ENCODE peak calls at places on chromosomes 7 and 10, in four cellular contexts. G, X, J and Z are unnamed samples.

GRCh38 chr7:41641006-41641714 is 61.7 kb downstream of the INHBA start:
- DNase-seq in G (no peak), X (no peak), J (no peak), Z (no peak)

GRCh38 chr7:2806571-2806970 is 37.5 kb downstream of the GNA12 start:
- DNase-seq in J (no peak), X (no peak), G (no peak), Z (no peak)

GRCh38 chr7:37728747-37729146 is 45.2 kb downstream of the GPR141 start:
- DNase-seq in X (no peak), J (no peak), G (no peak), Z (no peak)

GRCh38 chr7:55254596-55255500 is 110.3 kb upstream of the LANCL2 start:
- DNase-seq in G (no peak), X (peak), J (peak), Z (no peak)

GRCh38 chr7:158868754-158869410 is 12.5 kb downstream of the DYNC2I1 start:
- DNase-seq in J (no peak), G (no peak), X (no peak), Z (no peak)

GRCh38 chr7:21454906-21455305 is 27.0 kb downstream of the SP4 start:
- DNase-seq in G (no peak), J (no peak), X (no peak), Z (no peak)

GRCh38 chr7:145633513-145633912 is 483.1 kb upstream of the CNTNAP2 start:
- DNase-seq in G (no peak), X (no peak), J (no peak), Z (no peak)

GRCh38 chr7:84188811-84189405 is 5.7 kb downstream of the SEMA3A start:
- DNase-seq in X (no peak), J (no peak), G (no peak), Z (no peak)

GRCh38 chr7:135414850-135415439 is 95.0 kb downstream of the CNOT4 start:
- DNase-seq in J (peak), X (peak), G (peak), Z (no peak)

GRCh38 chr10:56537984-56538383 is 176.9 kb upstream of the ZWINT start:
- DNase-seq in G (no peak), J (no peak), X (no peak), Z (no peak)

GRCh38 chr10:102401735-102402511 is 6.4 kb downstream of the NFKB2 start:
- DNase-seq in X (peak), G (no peak), J (no peak), Z (peak)

GRCh38 chr7:46759711-46760480 is 822.0 kb downstream of the TNS3 start:
- DNase-seq in J (no peak), X (no peak), G (no peak), Z (no peak)

GRCh38 chr10:133346413-133346812 is 760 bp upstream of the PRAP1 start:
- DNase-seq in X (peak), J (no peak), G (no peak), Z (no peak)

DNA sequence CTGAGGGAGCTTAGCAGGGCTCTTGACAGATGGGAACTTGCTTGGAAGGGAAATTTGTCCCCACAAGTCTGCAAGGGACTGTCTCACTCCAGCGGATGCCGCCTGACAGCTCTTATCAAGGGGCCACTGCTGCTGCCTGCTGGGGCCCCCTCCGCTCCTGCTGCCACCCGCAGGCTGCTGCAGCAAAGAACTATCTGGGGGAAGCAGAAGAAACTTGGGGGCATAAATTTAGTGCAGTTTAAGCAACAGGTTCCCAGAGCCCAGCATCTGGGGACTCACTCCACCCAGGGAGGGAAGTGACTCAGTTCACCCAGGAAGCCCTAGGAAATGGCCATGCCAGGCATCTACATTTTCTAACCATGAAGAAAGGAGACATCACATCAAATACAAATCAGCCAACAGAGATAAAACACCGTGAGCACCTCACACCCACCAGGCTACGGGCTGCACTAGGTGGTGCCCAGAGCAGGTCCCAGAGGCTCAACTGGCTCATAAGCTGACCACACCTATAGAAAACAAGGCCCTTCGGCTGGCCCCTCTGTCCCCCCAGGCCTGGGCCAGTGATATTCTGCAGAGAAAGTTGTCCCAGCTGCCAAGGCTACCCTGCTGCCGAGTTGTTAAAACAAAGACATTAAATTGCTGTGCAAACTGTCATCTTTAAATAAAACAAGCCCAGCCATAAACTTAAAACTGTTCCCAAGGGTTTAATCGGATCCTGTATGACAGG is 3.7 kb downstream of the RGS10 start:
- DNase-seq in G (no peak), J (no peak), X (no peak), Z (no peak)
- TF ChIP-seq CTCF in G (peak), J (no peak), X (peak), Z (no peak)

DNA sequence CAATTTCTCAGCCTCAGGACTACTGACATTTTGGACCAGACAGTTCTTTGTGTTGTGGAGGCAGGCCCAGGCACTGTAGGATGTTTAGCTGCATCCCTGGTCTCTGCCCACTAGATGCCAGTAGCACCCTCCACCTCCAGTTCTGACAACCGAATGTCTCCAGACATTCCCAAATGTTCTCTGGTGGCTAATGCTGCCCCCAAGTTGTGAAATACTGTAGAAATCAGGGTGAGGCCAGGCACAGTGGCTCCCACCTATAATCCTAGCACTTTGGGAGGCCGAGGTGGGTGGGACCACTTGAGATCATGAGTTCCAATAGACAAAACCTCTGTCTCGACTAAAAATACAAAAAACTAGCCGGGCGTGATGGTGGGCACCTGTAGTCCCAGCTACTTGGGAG is 18.2 kb downstream of the HNRNPF start:
- DNase-seq in G (no peak), J (peak), X (peak), Z (no peak)
- TF ChIP-seq CTCF in G (peak), J (peak), X (peak), Z (peak)

GRCh38 chr7:101857358-101857794 is 40.0 kb downstream of the CUX1 start:
- DNase-seq in J (no peak), G (peak), X (no peak), Z (no peak)
- TF ChIP-seq CTCF in J (no peak), G (no peak), X (no peak), Z (no peak)

GRCh38 chr10:88991161-88991899 is 732 bp downstream of the FAS start:
- DNase-seq in X (peak), G (no peak), J (peak), Z (peak)
- TF ChIP-seq CTCF in X (no peak), G (peak), J (peak), Z (no peak)

DNA sequence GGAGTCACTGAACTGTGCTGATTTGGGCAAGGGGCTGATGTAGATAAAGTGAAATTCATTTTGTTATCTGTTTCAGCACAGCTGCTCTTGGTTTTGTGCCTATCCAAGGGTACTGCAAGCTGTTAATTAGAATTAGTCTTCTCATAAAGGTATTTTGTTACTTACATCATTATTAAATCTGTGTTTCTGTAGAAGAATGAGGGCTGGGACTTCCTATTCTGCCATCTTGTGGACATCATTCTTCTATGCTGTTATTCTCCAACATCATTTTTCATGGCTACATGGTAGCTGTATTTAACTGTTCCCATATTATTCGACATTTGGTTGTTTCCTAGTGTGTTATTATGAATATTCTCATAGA is 76.2 kb upstream of the CCDC71L start:
- DNase-seq in X (no peak), J (no peak), G (no peak), Z (no peak)
- TF ChIP-seq CTCF in X (peak), J (peak), G (no peak), Z (no peak)

GRCh38 chr7:139034855-139035587 is 821 bp downstream of the ZC3HAV1L start:
- DNase-seq in J (no peak), X (peak), G (no peak), Z (no peak)
- TF ChIP-seq CTCF in J (peak), X (no peak), G (no peak), Z (no peak)